ENCODE peak calls at places on chromosomes 1 and 21, in nine cellular contexts. One of them, this sample, is unnamed.

GRCh38 chr1:100463809-100464424 is 74.0 kb upstream of the GPR88 start:
- DNase-seq in cardiac fibroblast: peak
- DNase-seq in GOT3: no peak
- DNase-seq in CD8-positive, alpha-beta T cell: no peak
- DNase-seq in tibial nerve: peak
- DNase-seq in stimulated activated CD8-positive, alpha-beta memory T cell treated with anti-CD3 and anti-CD28 coated beads, Interleukin-15, amount 100 ng/mL, for 48 hours: peak
- DNase-seq in neuronal stem cell: peak
- DNase-seq in kidney: peak
- DNase-seq in caudate nucleus: peak
- DNase-seq in this sample: no peak

GRCh38 chr21:28142692-28143091 is 850.0 kb downstream of the LTN1 start:
- DNase-seq in cardiac fibroblast: peak
- DNase-seq in GOT3: no peak
- DNase-seq in CD8-positive, alpha-beta T cell: no peak
- DNase-seq in tibial nerve: no peak
- DNase-seq in stimulated activated CD8-positive, alpha-beta memory T cell treated with anti-CD3 and anti-CD28 coated beads, Interleukin-15, amount 100 ng/mL, for 48 hours: no peak
- DNase-seq in neuronal stem cell: no peak
- DNase-seq in kidney: no peak
- DNase-seq in caudate nucleus: no peak
- DNase-seq in this sample: peak

GRCh38 chr1:151612506-151613274 is 840 bp downstream of the SNX27 start:
- DNase-seq in cardiac fibroblast: peak
- DNase-seq in GOT3: no peak
- DNase-seq in CD8-positive, alpha-beta T cell: no peak
- DNase-seq in tibial nerve: no peak
- DNase-seq in stimulated activated CD8-positive, alpha-beta memory T cell treated with anti-CD3 and anti-CD28 coated beads, Interleukin-15, amount 100 ng/mL, for 48 hours: no peak
- DNase-seq in neuronal stem cell: no peak
- DNase-seq in kidney: peak
- DNase-seq in caudate nucleus: peak
- DNase-seq in this sample: peak

GRCh38 chr1:27816921-27817630 is 13.5 kb upstream of the PPP1R8 start:
- DNase-seq in cardiac fibroblast: peak
- DNase-seq in GOT3: no peak
- DNase-seq in CD8-positive, alpha-beta T cell: no peak
- DNase-seq in tibial nerve: no peak
- DNase-seq in stimulated activated CD8-positive, alpha-beta memory T cell treated with anti-CD3 and anti-CD28 coated beads, Interleukin-15, amount 100 ng/mL, for 48 hours: no peak
- DNase-seq in neuronal stem cell: no peak
- DNase-seq in kidney: no peak
- DNase-seq in caudate nucleus: no peak
- DNase-seq in this sample: no peak

GRCh38 chr21:30044447-30045064 is 104.8 kb upstream of the GRIK1 start:
- DNase-seq in cardiac fibroblast: peak
- DNase-seq in GOT3: no peak
- DNase-seq in CD8-positive, alpha-beta T cell: no peak
- DNase-seq in tibial nerve: no peak
- DNase-seq in stimulated activated CD8-positive, alpha-beta memory T cell treated with anti-CD3 and anti-CD28 coated beads, Interleukin-15, amount 100 ng/mL, for 48 hours: no peak
- DNase-seq in neuronal stem cell: peak
- DNase-seq in kidney: no peak
- DNase-seq in caudate nucleus: no peak
- DNase-seq in this sample: no peak

GRCh38 chr1:239268941-239269340 is 117.4 kb upstream of the CHRM3 start:
- DNase-seq in cardiac fibroblast: no peak
- DNase-seq in GOT3: no peak
- DNase-seq in CD8-positive, alpha-beta T cell: no peak
- DNase-seq in tibial nerve: no peak
- DNase-seq in stimulated activated CD8-positive, alpha-beta memory T cell treated with anti-CD3 and anti-CD28 coated beads, Interleukin-15, amount 100 ng/mL, for 48 hours: no peak
- DNase-seq in neuronal stem cell: no peak
- DNase-seq in kidney: no peak
- DNase-seq in caudate nucleus: no peak
- DNase-seq in this sample: no peak

GRCh38 chr1:39103321-39104157 is 77.4 kb downstream of the NDUFS5 start:
- DNase-seq in cardiac fibroblast: peak
- DNase-seq in GOT3: no peak
- DNase-seq in CD8-positive, alpha-beta T cell: no peak
- DNase-seq in tibial nerve: no peak
- DNase-seq in stimulated activated CD8-positive, alpha-beta memory T cell treated with anti-CD3 and anti-CD28 coated beads, Interleukin-15, amount 100 ng/mL, for 48 hours: no peak
- DNase-seq in neuronal stem cell: no peak
- DNase-seq in kidney: no peak
- DNase-seq in caudate nucleus: no peak
- DNase-seq in this sample: no peak

GRCh38 chr21:33403128-33403785 is at the start of gene IFNGR2:
- DNase-seq in cardiac fibroblast: no peak
- DNase-seq in GOT3: no peak
- DNase-seq in CD8-positive, alpha-beta T cell: peak
- DNase-seq in tibial nerve: no peak
- DNase-seq in stimulated activated CD8-positive, alpha-beta memory T cell treated with anti-CD3 and anti-CD28 coated beads, Interleukin-15, amount 100 ng/mL, for 48 hours: no peak
- DNase-seq in neuronal stem cell: peak
- DNase-seq in kidney: peak
- DNase-seq in caudate nucleus: no peak
- DNase-seq in this sample: no peak

GRCh38 chr1:145785481-145785880 is 38.4 kb downstream of the RNF115 start:
- DNase-seq in cardiac fibroblast: peak
- DNase-seq in GOT3: no peak
- DNase-seq in CD8-positive, alpha-beta T cell: no peak
- DNase-seq in tibial nerve: no peak
- DNase-seq in stimulated activated CD8-positive, alpha-beta memory T cell treated with anti-CD3 and anti-CD28 coated beads, Interleukin-15, amount 100 ng/mL, for 48 hours: no peak
- DNase-seq in neuronal stem cell: no peak
- DNase-seq in kidney: no peak
- DNase-seq in caudate nucleus: no peak
- DNase-seq in this sample: no peak

GRCh38 chr1:62426238-62426637 is 10.6 kb upstream of the USP1 start:
- DNase-seq in cardiac fibroblast: no peak
- DNase-seq in GOT3: no peak
- DNase-seq in CD8-positive, alpha-beta T cell: no peak
- DNase-seq in tibial nerve: no peak
- DNase-seq in stimulated activated CD8-positive, alpha-beta memory T cell treated with anti-CD3 and anti-CD28 coated beads, Interleukin-15, amount 100 ng/mL, for 48 hours: no peak
- DNase-seq in neuronal stem cell: no peak
- DNase-seq in kidney: no peak
- DNase-seq in caudate nucleus: no peak
- DNase-seq in this sample: no peak

GRCh38 chr1:111825217-111825616 is 69.5 kb downstream of the DDX20 start:
- DNase-seq in cardiac fibroblast: no peak
- DNase-seq in GOT3: no peak
- DNase-seq in CD8-positive, alpha-beta T cell: no peak
- DNase-seq in tibial nerve: no peak
- DNase-seq in stimulated activated CD8-positive, alpha-beta memory T cell treated with anti-CD3 and anti-CD28 coated beads, Interleukin-15, amount 100 ng/mL, for 48 hours: no peak
- DNase-seq in neuronal stem cell: no peak
- DNase-seq in kidney: no peak
- DNase-seq in caudate nucleus: no peak
- DNase-seq in this sample: no peak

This sample was measured in lower leg skin.